ENCODE peak calls at places on chromosome 13, in six cellular contexts. One of them, this sample, is unnamed.

GRCh38 chr13:114004416-114005205 is 30.7 kb upstream of the C13orf46 start:
- DNase-seq in fibroblast of villous mesenchyme: peak; percentile 97
- DNase-seq in astrocyte: peak; percentile 54
- DNase-seq in BJ: no peak
- DNase-seq in brain microvascular endothelial cell: peak; percentile 97
- DNase-seq in fibroblast of the aortic adventitia: peak; percentile 85
- DNase-seq in this sample: no peak

GRCh38 chr13:85666356-85666755 is 132.9 kb downstream of the SLITRK6 start:
- DNase-seq in fibroblast of villous mesenchyme: no peak
- DNase-seq in astrocyte: no peak
- DNase-seq in BJ: no peak
- DNase-seq in brain microvascular endothelial cell: no peak
- DNase-seq in fibroblast of the aortic adventitia: no peak
- DNase-seq in this sample: no peak

GRCh38 chr13:73421310-73421912 is 362.6 kb downstream of the KLF5 start:
- DNase-seq in fibroblast of villous mesenchyme: no peak
- DNase-seq in astrocyte: peak; percentile 96
- DNase-seq in BJ: no peak
- DNase-seq in brain microvascular endothelial cell: no peak
- DNase-seq in fibroblast of the aortic adventitia: peak; percentile 50
- DNase-seq in this sample: peak; percentile 68

GRCh38 chr13:75345191-75345590 is 136.8 kb downstream of the TBC1D4 start:
- DNase-seq in fibroblast of villous mesenchyme: peak; percentile 42
- DNase-seq in astrocyte: peak; percentile 54
- DNase-seq in BJ: no peak
- DNase-seq in brain microvascular endothelial cell: peak; percentile 26
- DNase-seq in fibroblast of the aortic adventitia: peak; percentile 42
- DNase-seq in this sample: no peak

GRCh38 chr13:78689011-78689410 is 30.1 kb upstream of the OBI1 start:
- DNase-seq in fibroblast of villous mesenchyme: peak; percentile 6
- DNase-seq in astrocyte: no peak
- DNase-seq in BJ: no peak
- DNase-seq in brain microvascular endothelial cell: no peak
- DNase-seq in fibroblast of the aortic adventitia: peak; percentile 8
- DNase-seq in this sample: no peak

GRCh38 chr13:39144941-39145533 is 106.8 kb downstream of the NHLRC3 start:
- DNase-seq in fibroblast of villous mesenchyme: peak; percentile 68
- DNase-seq in astrocyte: peak; percentile 37
- DNase-seq in BJ: peak; percentile 11
- DNase-seq in brain microvascular endothelial cell: peak; percentile 53
- DNase-seq in fibroblast of the aortic adventitia: peak; percentile 84
- DNase-seq in this sample: peak; percentile 33

GRCh38 chr13:100235311-100235901 is 146.5 kb downstream of the PCCA start:
- DNase-seq in fibroblast of villous mesenchyme: peak; percentile 58
- DNase-seq in astrocyte: peak; percentile 24
- DNase-seq in BJ: peak; percentile 29
- DNase-seq in brain microvascular endothelial cell: peak; percentile 69
- DNase-seq in fibroblast of the aortic adventitia: peak; percentile 74
- DNase-seq in this sample: no peak

GRCh38 chr13:74047925-74048324 is 86.3 kb downstream of the KLF12 start:
- DNase-seq in fibroblast of villous mesenchyme: no peak
- DNase-seq in astrocyte: peak; percentile 31
- DNase-seq in BJ: no peak
- DNase-seq in brain microvascular endothelial cell: no peak
- DNase-seq in fibroblast of the aortic adventitia: peak; percentile 34
- DNase-seq in this sample: peak; percentile 44

GRCh38 chr13:48585456-48585840 is 52.6 kb upstream of the RCBTB2 start:
- DNase-seq in fibroblast of villous mesenchyme: peak; percentile 54
- DNase-seq in astrocyte: peak; percentile 77
- DNase-seq in BJ: peak; percentile 25
- DNase-seq in brain microvascular endothelial cell: peak; percentile 9
- DNase-seq in fibroblast of the aortic adventitia: peak; percentile 75
- DNase-seq in this sample: peak; percentile 31

GRCh38 chr13:44474122-44474910 is 100.7 kb downstream of the SERP2 start:
- DNase-seq in fibroblast of villous mesenchyme: no peak
- DNase-seq in astrocyte: peak; percentile 27
- DNase-seq in BJ: no peak
- DNase-seq in brain microvascular endothelial cell: no peak
- DNase-seq in fibroblast of the aortic adventitia: peak; percentile 37
- DNase-seq in this sample: no peak

GRCh38 chr13:46504036-46504435 is 48.9 kb upstream of the LRCH1 start:
- DNase-seq in fibroblast of villous mesenchyme: no peak
- DNase-seq in astrocyte: no peak
- DNase-seq in BJ: no peak
- DNase-seq in brain microvascular endothelial cell: no peak
- DNase-seq in fibroblast of the aortic adventitia: no peak
- DNase-seq in this sample: no peak

GRCh38 chr13:52195052-52195837 is 35.8 kb upstream of the NEK3 start:
- DNase-seq in fibroblast of villous mesenchyme: peak; percentile 88
- DNase-seq in astrocyte: peak; percentile 68
- DNase-seq in BJ: peak; percentile 30
- DNase-seq in brain microvascular endothelial cell: peak; percentile 36
- DNase-seq in fibroblast of the aortic adventitia: peak; percentile 72
- DNase-seq in this sample: peak; percentile 79

GRCh38 chr13:44660050-44660449 is 83.9 kb upstream of the TSC22D1 start:
- DNase-seq in fibroblast of villous mesenchyme: no peak
- DNase-seq in astrocyte: no peak
- DNase-seq in BJ: no peak
- DNase-seq in brain microvascular endothelial cell: no peak
- DNase-seq in fibroblast of the aortic adventitia: no peak
- DNase-seq in this sample: no peak

GRCh38 chr13:37985281-37985680 is 115.7 kb upstream of the TRPC4 start:
- DNase-seq in fibroblast of villous mesenchyme: no peak
- DNase-seq in astrocyte: no peak
- DNase-seq in BJ: no peak
- DNase-seq in brain microvascular endothelial cell: no peak
- DNase-seq in fibroblast of the aortic adventitia: no peak
- DNase-seq in this sample: no peak

GRCh38 chr13:37981932-37982331 is 112.4 kb upstream of the TRPC4 start:
- DNase-seq in fibroblast of villous mesenchyme: no peak
- DNase-seq in astrocyte: no peak
- DNase-seq in BJ: no peak
- DNase-seq in brain microvascular endothelial cell: no peak
- DNase-seq in fibroblast of the aortic adventitia: no peak
- DNase-seq in this sample: no peak

GRCh38 chr13:37978680-37979079 is 109.1 kb upstream of the TRPC4 start:
- DNase-seq in fibroblast of villous mesenchyme: no peak
- DNase-seq in astrocyte: no peak
- DNase-seq in BJ: no peak
- DNase-seq in brain microvascular endothelial cell: no peak
- DNase-seq in fibroblast of the aortic adventitia: no peak
- DNase-seq in this sample: no peak

DNA sequence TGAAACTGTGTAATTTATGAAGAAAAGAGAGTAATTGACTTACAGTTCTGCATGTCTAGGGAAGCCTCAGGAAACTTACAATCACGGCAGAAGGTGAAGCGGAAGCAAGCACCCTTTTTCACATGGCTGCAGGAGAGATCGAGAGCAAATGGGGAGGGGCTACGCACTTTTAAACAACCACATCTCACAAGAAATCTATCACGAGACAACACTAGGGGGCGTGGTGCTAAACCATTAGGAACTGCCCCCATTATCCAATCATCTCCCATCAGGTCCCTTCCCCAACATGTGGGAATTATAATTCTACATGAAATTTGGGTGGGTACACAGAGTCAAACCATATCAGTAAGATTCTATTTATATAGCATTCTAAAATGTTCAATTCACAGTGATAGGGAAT is 114.8 kb upstream of the TRPC4 start:
- DNase-seq in fibroblast of villous mesenchyme: no peak
- DNase-seq in astrocyte: no peak
- DNase-seq in BJ: no peak
- DNase-seq in brain microvascular endothelial cell: no peak
- DNase-seq in fibroblast of the aortic adventitia: no peak
- DNase-seq in this sample: no peak
- TF ChIP-seq CTCF in fibroblast of villous mesenchyme: no peak
- TF ChIP-seq CTCF in astrocyte: no peak
- TF ChIP-seq CTCF in BJ: no peak
- TF ChIP-seq CTCF in brain microvascular endothelial cell: no peak
- TF ChIP-seq CTCF in fibroblast of the aortic adventitia: peak; percentile 1
- TF ChIP-seq CTCF in this sample: no peak

GRCh38 chr13:43307921-43308433 is 284.6 kb downstream of the DNAJC15 start:
- DNase-seq in fibroblast of villous mesenchyme: peak; percentile 97
- DNase-seq in astrocyte: peak; percentile 73
- DNase-seq in BJ: peak; percentile 63
- DNase-seq in brain microvascular endothelial cell: peak; percentile 93
- DNase-seq in fibroblast of the aortic adventitia: peak; percentile 80
- DNase-seq in this sample: peak; percentile 75
- TF ChIP-seq CTCF in fibroblast of villous mesenchyme: no peak
- TF ChIP-seq CTCF in astrocyte: no peak
- TF ChIP-seq CTCF in BJ: no peak
- TF ChIP-seq CTCF in brain microvascular endothelial cell: peak; percentile 15
- TF ChIP-seq CTCF in fibroblast of the aortic adventitia: no peak
- TF ChIP-seq CTCF in this sample: no peak

GRCh38 chr13:36814465-36814864 is 4.6 kb upstream of the RFXAP start:
- DNase-seq in fibroblast of villous mesenchyme: no peak
- DNase-seq in astrocyte: no peak
- DNase-seq in BJ: no peak
- DNase-seq in brain microvascular endothelial cell: no peak
- DNase-seq in fibroblast of the aortic adventitia: no peak
- DNase-seq in this sample: no peak

GRCh38 chr13:36818483-36819063 is 449 bp upstream of the RFXAP start:
- DNase-seq in fibroblast of villous mesenchyme: no peak
- DNase-seq in astrocyte: no peak
- DNase-seq in BJ: no peak
- DNase-seq in brain microvascular endothelial cell: no peak
- DNase-seq in fibroblast of the aortic adventitia: peak; percentile 28
- DNase-seq in this sample: no peak

GRCh38 chr13:36817996-36818395 is 1.0 kb upstream of the RFXAP start:
- DNase-seq in fibroblast of villous mesenchyme: no peak
- DNase-seq in astrocyte: no peak
- DNase-seq in BJ: no peak
- DNase-seq in brain microvascular endothelial cell: no peak
- DNase-seq in fibroblast of the aortic adventitia: no peak
- DNase-seq in this sample: no peak

GRCh38 chr13:36813226-36813625 is 5.8 kb upstream of the RFXAP start:
- DNase-seq in fibroblast of villous mesenchyme: no peak
- DNase-seq in astrocyte: no peak
- DNase-seq in BJ: no peak
- DNase-seq in brain microvascular endothelial cell: no peak
- DNase-seq in fibroblast of the aortic adventitia: no peak
- DNase-seq in this sample: no peak

DNA sequence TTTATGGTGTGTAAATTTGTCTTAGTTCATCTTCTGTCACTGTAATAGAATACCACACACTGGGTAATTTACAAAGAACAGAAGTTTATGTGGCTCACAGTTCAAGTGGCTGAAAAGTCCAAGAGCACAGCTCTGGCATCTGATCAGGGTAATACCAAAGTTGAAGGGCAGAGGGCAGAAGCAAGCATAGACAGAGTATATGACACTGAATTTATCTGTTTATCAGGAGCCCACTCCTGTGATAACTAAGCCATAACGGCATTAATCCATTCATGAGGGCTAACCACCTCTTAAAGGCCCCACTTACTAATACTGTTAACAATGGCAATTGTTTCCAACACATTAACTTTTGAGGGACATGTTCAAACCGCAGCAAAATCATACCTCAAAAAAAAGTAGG is 4.0 kb upstream of the RFXAP start:
- DNase-seq in fibroblast of villous mesenchyme: no peak
- DNase-seq in astrocyte: no peak
- DNase-seq in BJ: no peak
- DNase-seq in brain microvascular endothelial cell: no peak
- DNase-seq in fibroblast of the aortic adventitia: no peak
- DNase-seq in this sample: no peak
- TF ChIP-seq CTCF in fibroblast of villous mesenchyme: peak; percentile 36
- TF ChIP-seq CTCF in astrocyte: no peak
- TF ChIP-seq CTCF in BJ: peak; percentile 47
- TF ChIP-seq CTCF in brain microvascular endothelial cell: peak; percentile 56
- TF ChIP-seq CTCF in fibroblast of the aortic adventitia: peak; percentile 38
- TF ChIP-seq CTCF in this sample: no peak

GRCh38 chr13:96984061-96984508 is 10.2 kb downstream of the OXGR1 start:
- DNase-seq in fibroblast of villous mesenchyme: no peak
- DNase-seq in astrocyte: no peak
- DNase-seq in BJ: no peak
- DNase-seq in brain microvascular endothelial cell: no peak
- DNase-seq in fibroblast of the aortic adventitia: no peak
- DNase-seq in this sample: peak; percentile 76
- TF ChIP-seq CTCF in fibroblast of villous mesenchyme: peak; percentile 38
- TF ChIP-seq CTCF in astrocyte: no peak
- TF ChIP-seq CTCF in BJ: no peak
- TF ChIP-seq CTCF in brain microvascular endothelial cell: peak; percentile 34
- TF ChIP-seq CTCF in fibroblast of the aortic adventitia: peak; percentile 8
- TF ChIP-seq CTCF in this sample: peak; percentile 59